ENCODE peak calls at places on chromosomes 12 and 14, in four cellular contexts. One of them, this sample, is unnamed.

GRCh38 chr12:131929530-131930456 is 717 bp downstream of the PUS1 start:
- DNase-seq in AG09319: no peak
- DNase-seq in stimulated activated CD4-positive, alpha-beta T cell treated with anti-CD3 and anti-CD28 coated beads, Interleukin-12 subunit alpha, Interleukin-12 subunit beta, amount 100 ng/mL, for 4 hours: peak; percentile 34
- DNase-seq in NAMALWA: peak; percentile 58
- DNase-seq in this sample: no peak

GRCh38 chr14:79544671-79545070 is 666.6 kb downstream of the DIO2 start:
- DNase-seq in stimulated activated CD4-positive, alpha-beta T cell treated with anti-CD3 and anti-CD28 coated beads, Interleukin-12 subunit alpha, Interleukin-12 subunit beta, amount 100 ng/mL, for 4 hours: no peak
- DNase-seq in AG09319: no peak
- DNase-seq in NAMALWA: no peak
- DNase-seq in this sample: peak; percentile 45

GRCh38 chr14:33933386-33933934 is 17.4 kb downstream of the EGLN3 start:
- DNase-seq in stimulated activated CD4-positive, alpha-beta T cell treated with anti-CD3 and anti-CD28 coated beads, Interleukin-12 subunit alpha, Interleukin-12 subunit beta, amount 100 ng/mL, for 4 hours: no peak
- DNase-seq in AG09319: no peak
- DNase-seq in NAMALWA: no peak
- DNase-seq in this sample: peak; percentile 70

GRCh38 chr14:95784137-95784536 is 70.2 kb upstream of the TCL1A start:
- DNase-seq in stimulated activated CD4-positive, alpha-beta T cell treated with anti-CD3 and anti-CD28 coated beads, Interleukin-12 subunit alpha, Interleukin-12 subunit beta, amount 100 ng/mL, for 4 hours: no peak
- DNase-seq in NAMALWA: peak; percentile 45
- DNase-seq in AG09319: no peak
- DNase-seq in this sample: peak; percentile 32

GRCh38 chr12:99767809-99768208 is 120.3 kb downstream of the GARIN6 start:
- DNase-seq in NAMALWA: peak; percentile 61
- DNase-seq in AG09319: no peak
- DNase-seq in stimulated activated CD4-positive, alpha-beta T cell treated with anti-CD3 and anti-CD28 coated beads, Interleukin-12 subunit alpha, Interleukin-12 subunit beta, amount 100 ng/mL, for 4 hours: no peak
- DNase-seq in this sample: peak; percentile 37

GRCh38 chr12:77324416-77324762 is 259.0 kb upstream of the E2F7 start:
- DNase-seq in NAMALWA: no peak
- DNase-seq in stimulated activated CD4-positive, alpha-beta T cell treated with anti-CD3 and anti-CD28 coated beads, Interleukin-12 subunit alpha, Interleukin-12 subunit beta, amount 100 ng/mL, for 4 hours: no peak
- DNase-seq in AG09319: no peak
- DNase-seq in this sample: no peak

GRCh38 chr12:61365001-61365400 is 895.2 kb upstream of the USP15 start:
- DNase-seq in NAMALWA: peak; percentile 18
- DNase-seq in AG09319: no peak
- DNase-seq in stimulated activated CD4-positive, alpha-beta T cell treated with anti-CD3 and anti-CD28 coated beads, Interleukin-12 subunit alpha, Interleukin-12 subunit beta, amount 100 ng/mL, for 4 hours: no peak
- DNase-seq in this sample: no peak

GRCh38 chr14:77040309-77040994 is 11.9 kb upstream of the IRF2BPL start:
- DNase-seq in AG09319: peak; percentile 98
- DNase-seq in stimulated activated CD4-positive, alpha-beta T cell treated with anti-CD3 and anti-CD28 coated beads, Interleukin-12 subunit alpha, Interleukin-12 subunit beta, amount 100 ng/mL, for 4 hours: peak; percentile 94
- DNase-seq in NAMALWA: peak; percentile 99
- DNase-seq in this sample: peak; percentile 100

GRCh38 chr12:31514912-31515311 is 76.0 kb downstream of the DENND5B start:
- DNase-seq in AG09319: no peak
- DNase-seq in NAMALWA: no peak
- DNase-seq in stimulated activated CD4-positive, alpha-beta T cell treated with anti-CD3 and anti-CD28 coated beads, Interleukin-12 subunit alpha, Interleukin-12 subunit beta, amount 100 ng/mL, for 4 hours: no peak
- DNase-seq in this sample: no peak

GRCh38 chr14:74575507-74575906 is 36.5 kb downstream of the LTBP2 start:
- DNase-seq in AG09319: no peak
- DNase-seq in stimulated activated CD4-positive, alpha-beta T cell treated with anti-CD3 and anti-CD28 coated beads, Interleukin-12 subunit alpha, Interleukin-12 subunit beta, amount 100 ng/mL, for 4 hours: no peak
- DNase-seq in NAMALWA: no peak
- DNase-seq in this sample: no peak

GRCh38 chr12:11981174-11981733 is 89.5 kb upstream of the BCL2L14 start:
- DNase-seq in AG09319: no peak
- DNase-seq in NAMALWA: no peak
- DNase-seq in stimulated activated CD4-positive, alpha-beta T cell treated with anti-CD3 and anti-CD28 coated beads, Interleukin-12 subunit alpha, Interleukin-12 subunit beta, amount 100 ng/mL, for 4 hours: peak; percentile 30
- DNase-seq in this sample: peak; percentile 15

GRCh38 chr14:32073537-32074189 is 3.4 kb upstream of the ARHGAP5 start:
- DNase-seq in AG09319: peak; percentile 69
- DNase-seq in NAMALWA: peak; percentile 91
- DNase-seq in stimulated activated CD4-positive, alpha-beta T cell treated with anti-CD3 and anti-CD28 coated beads, Interleukin-12 subunit alpha, Interleukin-12 subunit beta, amount 100 ng/mL, for 4 hours: no peak
- DNase-seq in this sample: peak; percentile 91

GRCh38 chr14:22463763-22464173 is 125.3 kb downstream of the DAD1 start:
- DNase-seq in AG09319: no peak
- DNase-seq in stimulated activated CD4-positive, alpha-beta T cell treated with anti-CD3 and anti-CD28 coated beads, Interleukin-12 subunit alpha, Interleukin-12 subunit beta, amount 100 ng/mL, for 4 hours: no peak
- DNase-seq in NAMALWA: no peak
- DNase-seq in this sample: no peak

GRCh38 chr12:75489613-75490210 is 9.2 kb downstream of the GLIPR1 start:
- DNase-seq in stimulated activated CD4-positive, alpha-beta T cell treated with anti-CD3 and anti-CD28 coated beads, Interleukin-12 subunit alpha, Interleukin-12 subunit beta, amount 100 ng/mL, for 4 hours: no peak
- DNase-seq in AG09319: no peak
- DNase-seq in NAMALWA: no peak
- DNase-seq in this sample: peak; percentile 53

GRCh38 chr14:99817331-99817730 is 24.1 kb downstream of the EML1 start:
- DNase-seq in stimulated activated CD4-positive, alpha-beta T cell treated with anti-CD3 and anti-CD28 coated beads, Interleukin-12 subunit alpha, Interleukin-12 subunit beta, amount 100 ng/mL, for 4 hours: no peak
- DNase-seq in NAMALWA: no peak
- DNase-seq in AG09319: no peak
- DNase-seq in this sample: no peak

GRCh38 chr14:56120091-56120632 is 2.0 kb downstream of the PELI2 start:
- DNase-seq in stimulated activated CD4-positive, alpha-beta T cell treated with anti-CD3 and anti-CD28 coated beads, Interleukin-12 subunit alpha, Interleukin-12 subunit beta, amount 100 ng/mL, for 4 hours: no peak
- DNase-seq in NAMALWA: peak; percentile 10
- DNase-seq in AG09319: no peak
- DNase-seq in this sample: peak; percentile 49

GRCh38 chr12:14408208-14408607 is 42.7 kb downstream of the ATF7IP start:
- DNase-seq in AG09319: no peak
- DNase-seq in stimulated activated CD4-positive, alpha-beta T cell treated with anti-CD3 and anti-CD28 coated beads, Interleukin-12 subunit alpha, Interleukin-12 subunit beta, amount 100 ng/mL, for 4 hours: no peak
- DNase-seq in NAMALWA: peak; percentile 79
- DNase-seq in this sample: peak; percentile 58

GRCh38 chr12:40769846-40770245 is 77.6 kb downstream of the CNTN1 start:
- DNase-seq in AG09319: no peak
- DNase-seq in NAMALWA: no peak
- DNase-seq in stimulated activated CD4-positive, alpha-beta T cell treated with anti-CD3 and anti-CD28 coated beads, Interleukin-12 subunit alpha, Interleukin-12 subunit beta, amount 100 ng/mL, for 4 hours: no peak
- DNase-seq in this sample: no peak